ENCODE peak calls at places on chromosomes 2 and 18, in four cellular contexts. N is pancreas; B is naive thymus-derived CD4-positive, alpha-beta T cell; K is A549. S is an unnamed sample.

GRCh38 chr2:45506756-45507155 is 104.3 kb downstream of the SRBD1 start:
- ATAC-seq in N (no peak), B (no peak), K (no peak), S (no peak)

GRCh38 chr2:161722547-161723503 is 98.6 kb downstream of the SLC4A10 start:
- ATAC-seq in N (no peak), B (no peak), K (no peak), S (no peak)

GRCh38 chr2:64405476-64406406 is 48.2 kb upstream of the LGALSL start:
- ATAC-seq in N (peak), B (no peak), K (no peak), S (no peak)

GRCh38 chr18:11310476-11311086 is 161.2 kb upstream of the PIEZO2 start:
- ATAC-seq in N (peak), B (no peak), K (peak), S (peak)

GRCh38 chr18:51149605-51150429 is 47.7 kb downstream of the MEX3C start:
- ATAC-seq in N (no peak), B (no peak), K (peak), S (peak)

GRCh38 chr2:43178055-43178598 is 48.3 kb downstream of the ZFP36L2 start:
- ATAC-seq in N (peak), B (no peak), K (no peak), S (peak)

GRCh38 chr18:63564021-63564420 is 21.9 kb downstream of the SERPINB12 start:
- ATAC-seq in N (no peak), B (no peak), K (no peak), S (no peak)

GRCh38 chr2:16101196-16101595 is 160.8 kb downstream of the MYCN start:
- ATAC-seq in N (no peak), B (no peak), K (no peak), S (no peak)

GRCh38 chr18:35489913-35490490 is 7.8 kb downstream of the INO80C start:
- ATAC-seq in N (no peak), B (no peak), K (no peak), S (peak)

GRCh38 chr18:13500227-13500865 is 226.0 kb downstream of the FAM210A start:
- ATAC-seq in N (peak), B (no peak), K (no peak), S (no peak)

S was measured in esophagus mucosa.